ENCODE peak calls at places on chromosomes 12 and 14, in nine cellular contexts. E is adrenal gland; Q is activated naive CD8-positive, alpha-beta T cell treated with anti-CD3 and anti-CD28 coated beads, Interleukin-2, amount 50 U/mL, for 24 hours; D is globus pallidus; W is AG08396; S is amniotic stem cell; A is posterior cingulate gyrus; R is GM12878; N is skeletal muscle cell. H is an unnamed sample.

GRCh38 chr12:48183091-48183875 is at the start of gene CCDC184:
- DNase-seq in E (peak; percentile 81), Q (peak; percentile 64), D (peak; percentile 81), W (peak; percentile 86), S (peak; percentile 52), A (peak; percentile 71), R (peak; percentile 24), N (no peak), H (no peak)

GRCh38 chr12:109544955-109545531 is 28.3 kb downstream of the MMAB start:
- DNase-seq in E (no peak), Q (no peak), D (no peak), W (peak; percentile 33), S (no peak), A (no peak), R (no peak), N (no peak), H (no peak)

GRCh38 chr14:71286126-71286525 is 378.9 kb downstream of the PCNX1 start:
- DNase-seq in E (no peak), Q (no peak), D (no peak), W (no peak), S (no peak), A (no peak), R (no peak), N (no peak), H (no peak)

GRCh38 chr12:7061138-7061537 is 620 bp downstream of the C1S start:
- DNase-seq in E (no peak), Q (no peak), D (no peak), W (no peak), S (no peak), A (no peak), R (no peak), N (no peak), H (no peak)

GRCh38 chr12:59122784-59123183 is 202.5 kb upstream of the LRIG3 start:
- DNase-seq in E (no peak), Q (no peak), D (no peak), W (no peak), S (no peak), A (no peak), R (no peak), N (no peak), H (no peak)

GRCh38 chr12:3777206-3777809 is 24.4 kb upstream of the CRACR2A start:
- DNase-seq in E (no peak), Q (no peak), D (peak; percentile 12), W (peak; percentile 56), S (peak; percentile 25), A (no peak), R (no peak), N (no peak), H (peak; percentile 45)

GRCh38 chr12:85834378-85834777 is 1.8 kb downstream of the RASSF9 start:
- DNase-seq in E (no peak), Q (no peak), D (no peak), W (no peak), S (no peak), A (no peak), R (no peak), N (no peak), H (no peak)

GRCh38 chr12:109804820-109805761 is 28.1 kb downstream of the TRPV4 start:
- DNase-seq in E (peak; percentile 65), Q (peak; percentile 67), D (peak; percentile 60), W (peak; percentile 88), S (no peak), A (peak; percentile 78), R (no peak), N (no peak), H (peak; percentile 17)

GRCh38 chr12:124626841-124627502 is 59.6 kb upstream of the NCOR2 start:
- DNase-seq in E (no peak), Q (no peak), D (no peak), W (peak; percentile 43), S (no peak), A (no peak), R (no peak), N (peak; percentile 69), H (no peak)

GRCh38 chr14:105999361-106000028 is 473.1 kb downstream of the TMEM121 start:
- DNase-seq in E (no peak), Q (peak; percentile 97), D (peak; percentile 16), W (no peak), S (no peak), A (no peak), R (no peak), N (no peak), H (peak; percentile 22)

GRCh38 chr12:28191690-28192089 is 1.4 kb downstream of the CCDC91 start:
- DNase-seq in E (no peak), Q (no peak), D (no peak), W (peak; percentile 18), S (no peak), A (no peak), R (no peak), N (no peak), H (peak; percentile 24)